ENCODE peak calls at places on chromosome 15, in five cellular contexts. V, J, Z, L and N are unnamed samples.

GRCh38 chr15:30953731-30954378 is 37.6 kb downstream of the MTMR10 start:
- DNase-seq in V (no peak), J (no peak), Z (peak), L (no peak), N (peak)

GRCh38 chr15:42359249-42359648 is at the start of gene CAPN3:
- DNase-seq in V (no peak), J (no peak), Z (no peak), L (no peak), N (no peak)

GRCh38 chr15:49075876-49076275 is 29.6 kb upstream of the SECISBP2L start:
- DNase-seq in V (no peak), J (no peak), Z (no peak), L (no peak), N (no peak)

GRCh38 chr15:101538996-101539395 is 49.5 kb upstream of the PCSK6 start:
- DNase-seq in V (no peak), J (no peak), Z (no peak), L (no peak), N (no peak)

GRCh38 chr15:43975326-43975725 is 148.5 kb downstream of the WDR76 start:
- DNase-seq in V (no peak), J (no peak), Z (no peak), L (no peak), N (no peak)

GRCh38 chr15:49044761-49045571 is 1.3 kb downstream of the SECISBP2L start:
- DNase-seq in V (no peak), J (peak), Z (no peak), L (no peak), N (no peak)

GRCh38 chr15:98506172-98506571 is 142.2 kb upstream of the IGF1R start:
- DNase-seq in V (no peak), J (no peak), Z (no peak), L (no peak), N (no peak)

GRCh38 chr15:74244818-74245341 is 8.8 kb downstream of the CCDC33 start:
- DNase-seq in V (no peak), J (no peak), Z (no peak), L (no peak), N (no peak)

GRCh38 chr15:90307661-90308060 is 42.2 kb downstream of the NGRN start:
- DNase-seq in V (no peak), J (no peak), Z (no peak), L (no peak), N (no peak)

GRCh38 chr15:83556068-83556467 is 97.9 kb upstream of the ADAMTSL3 start:
- DNase-seq in V (no peak), J (no peak), Z (no peak), L (no peak), N (no peak)

GRCh38 chr15:74406992-74407705 is 26.6 kb downstream of the SEMA7A start:
- DNase-seq in V (no peak), J (no peak), Z (no peak), L (no peak), N (no peak)

GRCh38 chr15:78067328-78068241 is 9.9 kb downstream of the TBC1D2B start:
- DNase-seq in V (peak), J (no peak), Z (no peak), L (no peak), N (no peak)

GRCh38 chr15:90364251-90364650 is 12.2 kb downstream of the ZNF774 start:
- DNase-seq in V (no peak), J (no peak), Z (no peak), L (no peak), N (no peak)

GRCh38 chr15:66188464-66188863 is 65.1 kb downstream of the MEGF11 start:
- DNase-seq in V (peak), J (no peak), Z (no peak), L (no peak), N (no peak)

GRCh38 chr15:80455051-80455648 is 51.0 kb downstream of the ARNT2 start:
- DNase-seq in V (no peak), J (no peak), Z (no peak), L (no peak), N (no peak)

GRCh38 chr15:27798807-27799206 is 300.3 kb downstream of the OCA2 start:
- DNase-seq in V (no peak), J (no peak), Z (no peak), L (no peak), N (no peak)

GRCh38 chr15:99613887-99614642 is 48.3 kb downstream of the MEF2A start:
- DNase-seq in V (no peak), J (no peak), Z (no peak), L (no peak), N (no peak)

GRCh38 chr15:37112963-37113362 is 12.6 kb upstream of the MEIS2 start:
- DNase-seq in V (no peak), J (no peak), Z (no peak), L (no peak), N (no peak)

GRCh38 chr15:54227569-54227968 is 249.3 kb downstream of the UNC13C start:
- DNase-seq in V (no peak), J (no peak), Z (no peak), L (no peak), N (no peak)

GRCh38 chr15:49830411-49830810 is 209.6 kb downstream of the DTWD1 start:
- DNase-seq in V (no peak), J (peak), Z (no peak), L (no peak), N (no peak)

GRCh38 chr15:25641762-25642161 is 202.9 kb upstream of the UBE3A start:
- DNase-seq in V (no peak), J (no peak), Z (no peak), L (no peak), N (no peak)

GRCh38 chr15:89649716-89650115 is 5.6 kb downstream of the KIF7 start:
- DNase-seq in V (no peak), J (no peak), Z (no peak), L (no peak), N (no peak)

GRCh38 chr15:77455696-77456293 is 35.1 kb downstream of the HMG20A start:
- DNase-seq in V (no peak), J (no peak), Z (no peak), L (no peak), N (no peak)

GRCh38 chr15:55248895-55249294 is 40.7 kb downstream of the RAB27A start:
- DNase-seq in V (no peak), J (no peak), Z (no peak), L (no peak), N (no peak)

GRCh38 chr15:51168700-51169099 is 74.0 kb upstream of the TNFAIP8L3 start:
- DNase-seq in V (no peak), J (no peak), Z (no peak), L (no peak), N (no peak)

GRCh38 chr15:98321916-98322315 is 326.4 kb upstream of the IGF1R start:
- DNase-seq in V (no peak), J (no peak), Z (no peak), L (no peak), N (no peak)

GRCh38 chr15:68449389-68449788 is 17.4 kb upstream of the ITGA11 start:
- DNase-seq in V (no peak), J (no peak), Z (no peak), L (no peak), N (no peak)

GRCh38 chr15:43184407-43185160 is 619 bp upstream of the CCNDBP1 start:
- DNase-seq in V (no peak), J (no peak), Z (no peak), L (no peak), N (no peak)

GRCh38 chr15:74170845-74171578 is 2.5 kb upstream of the ISLR start:
- DNase-seq in V (no peak), J (no peak), Z (no peak), L (no peak), N (no peak)